ENCODE peak calls at places on chromosomes 12 and 14, in seven cellular contexts. O is activated T-helper 1 cell treated with anti-CD3 and anti-CD28 coated beads, Interleukin-12 subunit alpha, Interleukin-12 subunit beta, Interleukin-2, Interleukin-4 antibody, amounts not matched to agents 30 ng/mL and 10 ng/mL and 1 ng/mL, durations not matched to agents 14 hours and 24 hours and 36 hours; B is AG10803; M is GOT3; Q is NCI-H748 treated with DMSO at 0.1 percent for 48 hours; R is activated T-cell treated with anti-CD3 and anti-CD28 coated beads, Interleukin-2, amount 50 U/mL, for 72 hours; D is hepatocyte. N is an unnamed sample.

GRCh38 chr14:106652494-106652893 is 1126.1 kb downstream of the TMEM121 start:
- DNase-seq in D (no peak), B (no peak), M (no peak), O (no peak), Q (no peak), R (no peak), N (no peak)

GRCh38 chr12:643478-644292 is 19.6 kb downstream of the NINJ2 start:
- DNase-seq in R (no peak), Q (no peak), B (peak; percentile 20), O (no peak), D (no peak), M (no peak), N (no peak)

GRCh38 chr12:1853716-1854115 is 33.4 kb downstream of the LRTM2 start:
- DNase-seq in Q (no peak), O (no peak), R (no peak), B (no peak), M (no peak), D (no peak), N (no peak)

GRCh38 chr12:52312086-52312485 is 9.1 kb downstream of the KRT83 start:
- DNase-seq in M (no peak), R (no peak), D (no peak), O (no peak), Q (no peak), B (no peak), N (no peak)

GRCh38 chr12:112140728-112141127 is 15.4 kb downstream of the TRAFD1 start:
- DNase-seq in O (no peak), M (no peak), Q (no peak), D (no peak), R (no peak), B (no peak), N (no peak)

GRCh38 chr12:124507188-124508109 is 60.0 kb downstream of the NCOR2 start:
- DNase-seq in M (no peak), D (peak; percentile 49), B (peak; percentile 73), O (no peak), R (no peak), Q (no peak), N (no peak)

GRCh38 chr12:49491823-49492222 is 47.0 kb upstream of the KCNH3 start:
- DNase-seq in Q (no peak), O (no peak), M (no peak), D (peak; percentile 47), R (no peak), B (peak; percentile 6), N (no peak)

GRCh38 chr14:86015511-86015910 is 485.6 kb downstream of the FLRT2 start:
- DNase-seq in D (no peak), M (no peak), B (no peak), Q (no peak), R (no peak), O (no peak), N (no peak)

GRCh38 chr12:49609875-49610154 is 4.4 kb upstream of the FAM186B start:
- DNase-seq in Q (no peak), D (no peak), R (no peak), B (no peak), M (no peak), O (no peak), N (no peak)

GRCh38 chr12:130826151-130826801 is 12.8 kb downstream of the STX2 start:
- DNase-seq in B (peak; percentile 73), Q (no peak), D (peak; percentile 48), M (no peak), R (peak; percentile 84), O (peak; percentile 40), N (no peak)

GRCh38 chr12:130335517-130336392 is 1.9 kb upstream of the PIWIL1 start:
- DNase-seq in O (no peak), D (peak; percentile 83), B (peak; percentile 53), Q (peak; percentile 77), R (peak; percentile 36), M (no peak), N (no peak)

GRCh38 chr12:3233813-3234212 is 156.6 kb downstream of the TSPAN9 start:
- DNase-seq in M (no peak), B (no peak), D (peak; percentile 37), Q (no peak), R (no peak), O (no peak), N (no peak)

GRCh38 chr14:28772613-28773012 is 6.0 kb downstream of the FOXG1 start:
- DNase-seq in M (no peak), R (no peak), O (no peak), B (no peak), D (no peak), Q (peak; percentile 93), N (no peak)